ENCODE peak calls at places on chromosomes 13 and 19, in seven cellular contexts. N is AG10803; D is posterior vena cava; M is HS-5; T is effector CD8-positive, alpha-beta T cell; I is NCI-H446 treated with DMSO at 0.1 percent for 48 hours; V is stimulated activated CD4-positive, alpha-beta T cell treated with anti-CD3 and anti-CD28 coated beads, Interleukin-2, amount 100 ng/mL, for 24 hours. J is an unnamed sample.

GRCh38 chr13:38981096-38981495 is 9.5 kb downstream of the STOML3 start:
- DNase-seq in M (no peak), T (no peak), D (no peak), I (no peak), N (no peak), V (no peak), J (no peak)

GRCh38 chr13:112885782-112886268 is 83.2 kb upstream of the MCF2L start:
- DNase-seq in D (peak; percentile 93), V (no peak), I (no peak), N (peak; percentile 77), T (no peak), M (peak; percentile 15), J (peak; percentile 88)

GRCh38 chr19:44499962-44500949 is at the start of gene ZNF180:
- DNase-seq in I (peak; percentile 88), N (peak; percentile 91), V (peak; percentile 96), T (peak; percentile 89), M (peak; percentile 84), D (peak; percentile 98), J (peak; percentile 97)

GRCh38 chr13:40657961-40658360 is 8.5 kb downstream of the FOXO1 start:
- DNase-seq in M (no peak), T (no peak), D (no peak), N (no peak), V (no peak), I (no peak), J (no peak)

GRCh38 chr13:59493436-59493965 is 670.2 kb downstream of the DIAPH3 start:
- DNase-seq in T (no peak), D (no peak), V (no peak), I (no peak), M (no peak), N (no peak), J (no peak)

GRCh38 chr13:48564046-48564445 is 31.2 kb upstream of the RCBTB2 start:
- DNase-seq in N (no peak), I (no peak), T (no peak), M (no peak), V (no peak), D (no peak), J (no peak)

GRCh38 chr13:49733181-49733951 is 42.1 kb upstream of the EBPL start:
- DNase-seq in T (no peak), I (no peak), M (no peak), V (no peak), N (no peak), D (no peak), J (peak; percentile 38)

GRCh38 chr13:46855166-46855565 is 41.7 kb downstream of the HTR2A start:
- DNase-seq in V (no peak), T (no peak), N (no peak), I (no peak), D (no peak), M (no peak), J (no peak)

GRCh38 chr19:658916-659839 is 3.8 kb downstream of the RNF126 start:
- DNase-seq in N (peak; percentile 88), M (no peak), T (no peak), I (no peak), V (peak; percentile 38), D (peak; percentile 92), J (no peak)

GRCh38 chr13:63124863-63125262 is 1709.2 kb upstream of the PCDH20 start:
- DNase-seq in M (no peak), V (no peak), T (no peak), N (peak; percentile 21), D (no peak), I (no peak), J (no peak)

GRCh38 chr19:32743021-32743420 is 23.5 kb downstream of the TDRD12 start:
- DNase-seq in I (no peak), M (no peak), N (no peak), T (no peak), V (no peak), D (no peak), J (no peak)

GRCh38 chr13:34076943-34077703 is 259.2 kb downstream of the RFC3 start:
- DNase-seq in M (no peak), V (no peak), D (no peak), T (no peak), N (peak; percentile 73), I (peak; percentile 16), J (no peak)

GRCh38 chr13:75050419-75051066 is 431.4 kb downstream of the TBC1D4 start:
- DNase-seq in I (no peak), T (no peak), M (no peak), V (no peak), D (no peak), N (peak; percentile 64), J (no peak)

GRCh38 chr19:46124638-46125115 is at the start of gene IGFL3:
- DNase-seq in I (no peak), M (no peak), T (no peak), N (peak; percentile 48), V (no peak), D (no peak), J (no peak)

GRCh38 chr13:48210178-48210577 is 22.8 kb upstream of the ITM2B start:
- DNase-seq in V (no peak), M (no peak), I (no peak), D (no peak), T (no peak), N (peak; percentile 71), J (no peak)

GRCh38 chr13:93472296-93472695 is 245.7 kb downstream of the GPC6 start:
- DNase-seq in D (no peak), N (no peak), T (no peak), I (no peak), M (no peak), V (no peak), J (peak; percentile 34)

GRCh38 chr19:4538601-4538954 is 1.3 kb downstream of the LRG1 start:
- DNase-seq in D (no peak), N (no peak), V (no peak), T (no peak), I (no peak), M (no peak), J (no peak)

GRCh38 chr13:24195626-24196025 is 35.1 kb downstream of the SPATA13 start:
- DNase-seq in M (no peak), N (no peak), T (no peak), V (no peak), D (no peak), I (no peak), J (no peak)

GRCh38 chr13:23558675-23559536 is 11.3 kb upstream of the TNFRSF19 start:
- DNase-seq in I (no peak), V (no peak), M (no peak), D (peak; percentile 86), T (no peak), N (peak; percentile 95), J (no peak)

GRCh38 chr13:21101865-21102576 is 40.6 kb upstream of the LATS2 start:
- DNase-seq in V (no peak), I (no peak), D (no peak), T (no peak), M (no peak), N (no peak), J (no peak)

GRCh38 chr19:33514885-33515485 is 6.6 kb downstream of the PEPD start:
- DNase-seq in I (no peak), T (no peak), N (peak; percentile 51), M (no peak), V (no peak), D (peak; percentile 86), J (no peak)

GRCh38 chr19:1765904-1766799 is 12.8 kb downstream of the ONECUT3 start:
- DNase-seq in D (no peak), I (no peak), T (no peak), M (no peak), N (no peak), V (no peak), J (no peak)

GRCh38 chr13:72463561-72463960 is 263.9 kb downstream of the MZT1 start:
- DNase-seq in D (no peak), T (no peak), V (no peak), M (no peak), N (no peak), I (no peak), J (no peak)

GRCh38 chr19:34337747-34338146 is 27.2 kb upstream of the GPI start:
- DNase-seq in D (no peak), V (no peak), I (peak; percentile 79), N (peak; percentile 27), T (no peak), M (no peak), J (no peak)

GRCh38 chr13:82636119-82636518 is 1246.2 kb downstream of the SLITRK1 start:
- DNase-seq in T (no peak), N (no peak), D (no peak), M (no peak), V (no peak), I (no peak), J (no peak)

GRCh38 chr19:17686592-17687042 is 1.5 kb downstream of the UNC13A start:
- DNase-seq in I (no peak), N (no peak), T (no peak), V (no peak), D (peak; percentile 81), M (no peak), J (no peak)

GRCh38 chr19:4537953-4538600 is 1.8 kb downstream of the LRG1 start:
- DNase-seq in T (no peak), M (no peak), N (no peak), D (no peak), I (no peak), V (no peak), J (no peak)

GRCh38 chr13:42039457-42039945 is 8.9 kb upstream of the DGKH start:
- DNase-seq in I (no peak), N (no peak), T (no peak), D (no peak), V (no peak), M (no peak), J (no peak)

GRCh38 chr19:17579523-17580244 is 24.2 kb downstream of the COLGALT1 start:
- DNase-seq in N (peak; percentile 40), D (peak; percentile 92), M (no peak), V (peak; percentile 40), T (no peak), I (no peak), J (peak; percentile 53)

J was measured in left lung.